ENCODE peak calls at places on chromosomes 2 and 18, in five cellular contexts. C is NCI-H1694; E is AG08395; O is activated effector memory CD4-positive, alpha-beta T cell treated with Interleukin-2 at 50 U/mL for 16 hours; Y is stimulated activated CD4-positive, alpha-beta T cell treated with anti-CD3 and anti-CD28 coated beads, TNF-alpha, amount 100 ng/mL, for 4 hours. H is an unnamed sample.
A peak's percentile ranks its signal among the peaks of the same experiment; 100 is the strongest.

GRCh38 chr2:143934170-143934912 is 585.6 kb downstream of the ZEB2 start:
- DNase-seq in E (no peak), O (no peak), Y (no peak), C (no peak), H (no peak)

GRCh38 chr2:47632754-47633153 is 150.2 kb upstream of the MSH6 start:
- DNase-seq in O (no peak), E (no peak), C (no peak), Y (no peak), H (no peak)

GRCh38 chr2:38632018-38632417 is 29.3 kb upstream of the HNRNPLL start:
- DNase-seq in O (no peak), C (no peak), Y (no peak), E (no peak), H (no peak)

GRCh38 chr2:63719052-63719451 is 122.6 kb upstream of the UGP2 start:
- DNase-seq in Y (no peak), O (no peak), C (no peak), E (no peak), H (no peak)

GRCh38 chr2:27914793-27915175 is 24.3 kb downstream of the BABAM2 start:
- DNase-seq in O (no peak), E (no peak), Y (no peak), C (no peak), H (no peak)

GRCh38 chr2:160051374-160051800 is 11.0 kb downstream of the PLA2R1 start:
- DNase-seq in Y (no peak), O (no peak), C (no peak), E (no peak), H (no peak)

GRCh38 chr2:238974510-238975166 is 126.8 kb downstream of the TWIST2 start:
- DNase-seq in E (peak; percentile 90), C (peak; percentile 29), Y (no peak), O (no peak), H (no peak)

GRCh38 chr2:148221166-148221565 is 200.3 kb downstream of the MBD5 start:
- DNase-seq in Y (no peak), C (no peak), O (no peak), E (no peak), H (no peak)

GRCh38 chr2:67974564-67975430 is 88.0 kb downstream of the C1D start:
- DNase-seq in E (no peak), Y (no peak), C (no peak), O (no peak), H (no peak)

GRCh38 chr2:214591359-214591758 is 180.5 kb downstream of the VWC2L start:
- DNase-seq in C (no peak), E (no peak), Y (no peak), O (no peak), H (no peak)

GRCh38 chr2:100588071-100588786 is 25.4 kb downstream of the PDCL3 start:
- DNase-seq in Y (no peak), E (peak; percentile 67), C (no peak), O (no peak), H (peak; percentile 28)

GRCh38 chr2:36356990-36357505 is 1.5 kb downstream of the CRIM1 start:
- DNase-seq in C (no peak), E (no peak), O (no peak), Y (no peak), H (no peak)

GRCh38 chr2:35168351-35168750 is 1187.2 kb upstream of the CRIM1 start:
- DNase-seq in E (no peak), O (no peak), Y (no peak), C (no peak), H (no peak)

GRCh38 chr18:48872234-48873145 is 78.3 kb downstream of the SMAD7 start:
- DNase-seq in O (no peak), E (peak; percentile 52), Y (no peak), C (peak; percentile 12), H (no peak)

GRCh38 chr2:207394203-207394741 is 135.5 kb upstream of the CREB1 start:
- DNase-seq in O (no peak), C (no peak), E (no peak), Y (no peak), H (no peak)

GRCh38 chr2:62478093-62478580 is 27.9 kb downstream of the TMEM17 start:
- DNase-seq in C (no peak), Y (no peak), E (peak; percentile 20), O (no peak), H (no peak)

GRCh38 chr2:26630669-26631360 is 10.4 kb downstream of the CIB4 start:
- DNase-seq in C (no peak), Y (no peak), O (no peak), E (peak; percentile 61), H (no peak)

GRCh38 chr18:62122330-62122729 is 64.5 kb downstream of the PIGN start:
- DNase-seq in Y (no peak), C (no peak), E (no peak), O (no peak), H (no peak)

H was measured in activated T-helper 2 cell treated with anti-CD3 and anti-CD28 coated beads, Interferon-gamma antibody, Interleukin-2, Interleukin-4, amounts not matched to agents 10 μg/mL and 5 μg/mL and 100 μg/mL, durations not matched to agents 14 hours and 24 hours and 36 hours.